ENCODE peak calls at places on chromosomes 7 and 10, in ten cellular contexts. One of them, this sample, is unnamed.

GRCh38 chr7:30168800-30169584 is 34.2 kb downstream of the MTURN start:
- DNase-seq in activated CD4-positive, alpha-beta T cell treated with anti-CD3 and anti-CD28 coated beads, Interleukin-2, amount 50 U/mL, for 1 hour: no peak
- DNase-seq in HCT116: no peak
- DNase-seq in T-helper 17 cell: no peak
- DNase-seq in epithelial cell of esophagus: peak; percentile 99
- DNase-seq in NCI-H526: no peak
- DNase-seq in WTC11: no peak
- DNase-seq in PC-9: peak; percentile 77
- DNase-seq in endothelial cell: no peak
- DNase-seq in NCI-H345: no peak
- DNase-seq in this sample: no peak

GRCh38 chr7:55374213-55374612 is 9.1 kb downstream of the LANCL2 start:
- DNase-seq in activated CD4-positive, alpha-beta T cell treated with anti-CD3 and anti-CD28 coated beads, Interleukin-2, amount 50 U/mL, for 1 hour: no peak
- DNase-seq in HCT116: no peak
- DNase-seq in T-helper 17 cell: no peak
- DNase-seq in epithelial cell of esophagus: no peak
- DNase-seq in NCI-H526: no peak
- DNase-seq in WTC11: no peak
- DNase-seq in PC-9: no peak
- DNase-seq in endothelial cell: no peak
- DNase-seq in NCI-H345: no peak
- DNase-seq in this sample: no peak

GRCh38 chr7:27714831-27715444 is 25.0 kb upstream of the TAX1BP1 start:
- DNase-seq in activated CD4-positive, alpha-beta T cell treated with anti-CD3 and anti-CD28 coated beads, Interleukin-2, amount 50 U/mL, for 1 hour: no peak
- DNase-seq in HCT116: no peak
- DNase-seq in T-helper 17 cell: no peak
- DNase-seq in epithelial cell of esophagus: no peak
- DNase-seq in NCI-H526: no peak
- DNase-seq in WTC11: no peak
- DNase-seq in PC-9: no peak
- DNase-seq in endothelial cell: no peak
- DNase-seq in NCI-H345: no peak
- DNase-seq in this sample: no peak

GRCh38 chr7:14385074-14385473 is 395.6 kb upstream of the ETV1 start:
- DNase-seq in activated CD4-positive, alpha-beta T cell treated with anti-CD3 and anti-CD28 coated beads, Interleukin-2, amount 50 U/mL, for 1 hour: no peak
- DNase-seq in HCT116: no peak
- DNase-seq in T-helper 17 cell: no peak
- DNase-seq in epithelial cell of esophagus: peak; percentile 40
- DNase-seq in NCI-H526: no peak
- DNase-seq in WTC11: no peak
- DNase-seq in PC-9: no peak
- DNase-seq in endothelial cell: no peak
- DNase-seq in NCI-H345: no peak
- DNase-seq in this sample: no peak

GRCh38 chr10:24463683-24464426 is 254.9 kb downstream of the KIAA1217 start:
- DNase-seq in activated CD4-positive, alpha-beta T cell treated with anti-CD3 and anti-CD28 coated beads, Interleukin-2, amount 50 U/mL, for 1 hour: no peak
- DNase-seq in HCT116: no peak
- DNase-seq in T-helper 17 cell: no peak
- DNase-seq in epithelial cell of esophagus: peak; percentile 99
- DNase-seq in NCI-H526: no peak
- DNase-seq in WTC11: no peak
- DNase-seq in PC-9: peak; percentile 82
- DNase-seq in endothelial cell: no peak
- DNase-seq in NCI-H345: no peak
- DNase-seq in this sample: peak; percentile 27

GRCh38 chr7:29921404-29922010 is 68.1 kb downstream of the SCRN1 start:
- DNase-seq in activated CD4-positive, alpha-beta T cell treated with anti-CD3 and anti-CD28 coated beads, Interleukin-2, amount 50 U/mL, for 1 hour: peak; percentile 20
- DNase-seq in HCT116: peak; percentile 46
- DNase-seq in T-helper 17 cell: no peak
- DNase-seq in epithelial cell of esophagus: peak; percentile 74
- DNase-seq in NCI-H526: peak; percentile 80
- DNase-seq in WTC11: peak; percentile 63
- DNase-seq in PC-9: peak; percentile 61
- DNase-seq in endothelial cell: peak; percentile 63
- DNase-seq in NCI-H345: peak; percentile 71
- DNase-seq in this sample: peak; percentile 86

GRCh38 chr7:56110611-56111010 is 4.3 kb upstream of the CHCHD2 start:
- DNase-seq in activated CD4-positive, alpha-beta T cell treated with anti-CD3 and anti-CD28 coated beads, Interleukin-2, amount 50 U/mL, for 1 hour: no peak
- DNase-seq in HCT116: no peak
- DNase-seq in T-helper 17 cell: no peak
- DNase-seq in epithelial cell of esophagus: no peak
- DNase-seq in NCI-H526: no peak
- DNase-seq in WTC11: no peak
- DNase-seq in PC-9: peak; percentile 64
- DNase-seq in endothelial cell: no peak
- DNase-seq in NCI-H345: no peak
- DNase-seq in this sample: peak; percentile 73

GRCh38 chr7:156577645-156578577 is 62.7 kb upstream of the RNF32 start:
- DNase-seq in activated CD4-positive, alpha-beta T cell treated with anti-CD3 and anti-CD28 coated beads, Interleukin-2, amount 50 U/mL, for 1 hour: no peak
- DNase-seq in HCT116: no peak
- DNase-seq in T-helper 17 cell: no peak
- DNase-seq in epithelial cell of esophagus: no peak
- DNase-seq in NCI-H526: no peak
- DNase-seq in WTC11: no peak
- DNase-seq in PC-9: no peak
- DNase-seq in endothelial cell: no peak
- DNase-seq in NCI-H345: no peak
- DNase-seq in this sample: no peak

GRCh38 chr10:33570495-33570894 is 236.0 kb upstream of the NRP1 start:
- DNase-seq in activated CD4-positive, alpha-beta T cell treated with anti-CD3 and anti-CD28 coated beads, Interleukin-2, amount 50 U/mL, for 1 hour: no peak
- DNase-seq in HCT116: no peak
- DNase-seq in T-helper 17 cell: no peak
- DNase-seq in epithelial cell of esophagus: no peak
- DNase-seq in NCI-H526: no peak
- DNase-seq in WTC11: no peak
- DNase-seq in PC-9: no peak
- DNase-seq in endothelial cell: no peak
- DNase-seq in NCI-H345: no peak
- DNase-seq in this sample: no peak

GRCh38 chr7:82723411-82723810 is 279.8 kb upstream of the CACNA2D1 start:
- DNase-seq in activated CD4-positive, alpha-beta T cell treated with anti-CD3 and anti-CD28 coated beads, Interleukin-2, amount 50 U/mL, for 1 hour: no peak
- DNase-seq in HCT116: no peak
- DNase-seq in T-helper 17 cell: no peak
- DNase-seq in epithelial cell of esophagus: no peak
- DNase-seq in NCI-H526: no peak
- DNase-seq in WTC11: no peak
- DNase-seq in PC-9: no peak
- DNase-seq in endothelial cell: no peak
- DNase-seq in NCI-H345: no peak
- DNase-seq in this sample: no peak

GRCh38 chr10:28633750-28634149 is 43.6 kb upstream of the BAMBI start:
- DNase-seq in activated CD4-positive, alpha-beta T cell treated with anti-CD3 and anti-CD28 coated beads, Interleukin-2, amount 50 U/mL, for 1 hour: no peak
- DNase-seq in HCT116: no peak
- DNase-seq in T-helper 17 cell: no peak
- DNase-seq in epithelial cell of esophagus: no peak
- DNase-seq in NCI-H526: no peak
- DNase-seq in WTC11: no peak
- DNase-seq in PC-9: no peak
- DNase-seq in endothelial cell: no peak
- DNase-seq in NCI-H345: no peak
- DNase-seq in this sample: peak; percentile 34

GRCh38 chr10:14623931-14624330 is 150.8 kb downstream of the FAM107B start:
- DNase-seq in activated CD4-positive, alpha-beta T cell treated with anti-CD3 and anti-CD28 coated beads, Interleukin-2, amount 50 U/mL, for 1 hour: no peak
- DNase-seq in HCT116: no peak
- DNase-seq in T-helper 17 cell: no peak
- DNase-seq in epithelial cell of esophagus: no peak
- DNase-seq in NCI-H526: no peak
- DNase-seq in WTC11: no peak
- DNase-seq in PC-9: no peak
- DNase-seq in endothelial cell: no peak
- DNase-seq in NCI-H345: peak; percentile 57
- DNase-seq in this sample: no peak

GRCh38 chr10:121926669-121927360 is 1.0 kb downstream of the ATE1 start:
- DNase-seq in activated CD4-positive, alpha-beta T cell treated with anti-CD3 and anti-CD28 coated beads, Interleukin-2, amount 50 U/mL, for 1 hour: no peak
- DNase-seq in HCT116: no peak
- DNase-seq in T-helper 17 cell: no peak
- DNase-seq in epithelial cell of esophagus: peak; percentile 7
- DNase-seq in NCI-H526: no peak
- DNase-seq in WTC11: no peak
- DNase-seq in PC-9: no peak
- DNase-seq in endothelial cell: no peak
- DNase-seq in NCI-H345: peak; percentile 0
- DNase-seq in this sample: peak; percentile 44

GRCh38 chr7:142469653-142470335 is 211.9 kb upstream of the PRSS58 start:
- DNase-seq in activated CD4-positive, alpha-beta T cell treated with anti-CD3 and anti-CD28 coated beads, Interleukin-2, amount 50 U/mL, for 1 hour: no peak
- DNase-seq in HCT116: no peak
- DNase-seq in T-helper 17 cell: no peak
- DNase-seq in epithelial cell of esophagus: no peak
- DNase-seq in NCI-H526: no peak
- DNase-seq in WTC11: no peak
- DNase-seq in PC-9: no peak
- DNase-seq in endothelial cell: no peak
- DNase-seq in NCI-H345: no peak
- DNase-seq in this sample: no peak

GRCh38 chr10:2985729-2986232 is 81.6 kb upstream of the PFKP start:
- DNase-seq in activated CD4-positive, alpha-beta T cell treated with anti-CD3 and anti-CD28 coated beads, Interleukin-2, amount 50 U/mL, for 1 hour: no peak
- DNase-seq in HCT116: peak; percentile 73
- DNase-seq in T-helper 17 cell: no peak
- DNase-seq in epithelial cell of esophagus: peak; percentile 87
- DNase-seq in NCI-H526: no peak
- DNase-seq in WTC11: no peak
- DNase-seq in PC-9: peak; percentile 61
- DNase-seq in endothelial cell: no peak
- DNase-seq in NCI-H345: no peak
- DNase-seq in this sample: peak; percentile 81

GRCh38 chr10:13831711-13832110 is 244.9 kb downstream of the PRPF18 start:
- DNase-seq in activated CD4-positive, alpha-beta T cell treated with anti-CD3 and anti-CD28 coated beads, Interleukin-2, amount 50 U/mL, for 1 hour: no peak
- DNase-seq in HCT116: no peak
- DNase-seq in T-helper 17 cell: no peak
- DNase-seq in epithelial cell of esophagus: no peak
- DNase-seq in NCI-H526: no peak
- DNase-seq in WTC11: no peak
- DNase-seq in PC-9: no peak
- DNase-seq in endothelial cell: peak; percentile 31
- DNase-seq in NCI-H345: no peak
- DNase-seq in this sample: no peak

GRCh38 chr10:49690673-49691356 is 11.4 kb downstream of the C10orf53 start:
- DNase-seq in activated CD4-positive, alpha-beta T cell treated with anti-CD3 and anti-CD28 coated beads, Interleukin-2, amount 50 U/mL, for 1 hour: no peak
- DNase-seq in HCT116: no peak
- DNase-seq in T-helper 17 cell: no peak
- DNase-seq in epithelial cell of esophagus: no peak
- DNase-seq in NCI-H526: peak; percentile 46
- DNase-seq in WTC11: no peak
- DNase-seq in PC-9: no peak
- DNase-seq in endothelial cell: no peak
- DNase-seq in NCI-H345: no peak
- DNase-seq in this sample: no peak

GRCh38 chr7:116075351-116076145 is 45.0 kb upstream of the TFEC start:
- DNase-seq in activated CD4-positive, alpha-beta T cell treated with anti-CD3 and anti-CD28 coated beads, Interleukin-2, amount 50 U/mL, for 1 hour: no peak
- DNase-seq in HCT116: no peak
- DNase-seq in T-helper 17 cell: no peak
- DNase-seq in epithelial cell of esophagus: peak; percentile 38
- DNase-seq in NCI-H526: no peak
- DNase-seq in WTC11: peak; percentile 17
- DNase-seq in PC-9: no peak
- DNase-seq in endothelial cell: no peak
- DNase-seq in NCI-H345: peak; percentile 9
- DNase-seq in this sample: peak; percentile 38

GRCh38 chr10:122490786-122491680 is 29.7 kb downstream of the HTRA1 start:
- DNase-seq in activated CD4-positive, alpha-beta T cell treated with anti-CD3 and anti-CD28 coated beads, Interleukin-2, amount 50 U/mL, for 1 hour: peak; percentile 18
- DNase-seq in HCT116: no peak
- DNase-seq in T-helper 17 cell: no peak
- DNase-seq in epithelial cell of esophagus: peak; percentile 95
- DNase-seq in NCI-H526: no peak
- DNase-seq in WTC11: no peak
- DNase-seq in PC-9: no peak
- DNase-seq in endothelial cell: no peak
- DNase-seq in NCI-H345: no peak
- DNase-seq in this sample: no peak

This sample was measured in DMS53.